ENCODE peak calls at places on chromosome 13, in seven cellular contexts. Z is lung microvascular endothelial cell, P is skeletal muscle cell, I is naive B cell, D is KG1, K is HuH-7, G is Peyer's patch. R is an unnamed sample.

GRCh38 chr13:76886292-76887061 is at the start of gene KCTD12:
- DNase-seq in Z (peak), P (peak), I (peak), D (peak), K (peak), G (peak), R (peak)

GRCh38 chr13:101523732-101524131 is 71.3 kb downstream of the ITGBL1 start:
- DNase-seq in Z (peak), P (peak), I (no peak), D (no peak), K (no peak), G (no peak), R (no peak)

GRCh38 chr13:23623394-23623793 is 53.2 kb downstream of the TNFRSF19 start:
- DNase-seq in Z (no peak), P (no peak), I (no peak), D (no peak), K (no peak), G (no peak), R (no peak)

GRCh38 chr13:28557725-28558124 is 62.8 kb upstream of the FLT1 start:
- DNase-seq in Z (no peak), P (no peak), I (no peak), D (no peak), K (no peak), G (no peak), R (no peak)

GRCh38 chr13:76029088-76029487 is 393.0 kb downstream of the LMO7 start:
- DNase-seq in Z (no peak), P (no peak), I (no peak), D (peak), K (no peak), G (no peak), R (no peak)

GRCh38 chr13:49690133-49690989 is 925 bp downstream of the EBPL start:
- DNase-seq in Z (peak), P (no peak), I (no peak), D (no peak), K (peak), G (no peak), R (no peak)

GRCh38 chr13:109381546-109382180 is 404.7 kb downstream of the IRS2 start:
- DNase-seq in Z (peak), P (peak), I (no peak), D (no peak), K (no peak), G (no peak), R (no peak)

GRCh38 chr13:110238795-110239194 is 68.2 kb downstream of the COL4A1 start:
- DNase-seq in Z (no peak), P (no peak), I (no peak), D (no peak), K (no peak), G (no peak), R (no peak)

GRCh38 chr13:46637213-46637612 is 84.2 kb downstream of the LRCH1 start:
- DNase-seq in Z (no peak), P (no peak), I (no peak), D (no peak), K (no peak), G (no peak), R (no peak)

GRCh38 chr13:41352935-41353801 is 42.1 kb downstream of the NAA16 start:
- DNase-seq in Z (peak), P (no peak), I (peak), D (peak), K (peak), G (peak), R (no peak)

GRCh38 chr13:48542581-48543341 is 9.9 kb upstream of the RCBTB2 start:
- DNase-seq in Z (peak), P (no peak), I (no peak), D (no peak), K (no peak), G (peak), R (no peak)

GRCh38 chr13:80055804-80056203 is 285.1 kb downstream of the SPRY2 start:
- DNase-seq in Z (no peak), P (no peak), I (no peak), D (no peak), K (no peak), G (no peak), R (no peak)

GRCh38 chr13:37648604-37649003 is 50.0 kb upstream of the POSTN start:
- DNase-seq in Z (no peak), P (peak), I (no peak), D (no peak), K (no peak), G (no peak), R (no peak)

GRCh38 chr13:32829676-32830091 is 186.5 kb upstream of the KL start:
- DNase-seq in Z (peak), P (no peak), I (no peak), D (no peak), K (no peak), G (no peak), R (no peak)

GRCh38 chr13:54091884-54092283 is 1063.3 kb downstream of the OLFM4 start:
- DNase-seq in Z (no peak), P (no peak), I (no peak), D (no peak), K (no peak), G (no peak), R (no peak)

GRCh38 chr13:97259787-97260641 is 37.9 kb downstream of the MBNL2 start:
- DNase-seq in Z (peak), P (no peak), I (no peak), D (no peak), K (peak), G (peak), R (no peak)

GRCh38 chr13:29474991-29475390 is 120.5 kb downstream of the SLC7A1 start:
- DNase-seq in Z (peak), P (peak), I (no peak), D (no peak), K (no peak), G (no peak), R (no peak)

GRCh38 chr13:19845758-19846157 is 17.7 kb downstream of the ZMYM5 start:
- DNase-seq in Z (peak), P (peak), I (no peak), D (no peak), K (no peak), G (no peak), R (no peak)

GRCh38 chr13:98301721-98302120 is 124.7 kb upstream of the RNF113B start:
- DNase-seq in Z (peak), P (no peak), I (no peak), D (no peak), K (no peak), G (no peak), R (no peak)

GRCh38 chr13:45200701-45201230 is at the start of gene KCTD4:
- DNase-seq in Z (peak), P (no peak), I (no peak), D (no peak), K (no peak), G (no peak), R (no peak)

GRCh38 chr13:60286707-60287106 is 110.3 kb upstream of the TDRD3 start:
- DNase-seq in Z (no peak), P (no peak), I (no peak), D (no peak), K (no peak), G (no peak), R (no peak)

GRCh38 chr13:110014719-110015118 is 228.3 kb upstream of the IRS2 start:
- DNase-seq in Z (no peak), P (no peak), I (no peak), D (no peak), K (no peak), G (no peak), R (no peak)

GRCh38 chr13:110334256-110334655 is 27.2 kb downstream of the COL4A2 start:
- DNase-seq in Z (no peak), P (no peak), I (no peak), D (no peak), K (no peak), G (peak), R (no peak)

GRCh38 chr13:39144941-39145533 is 106.8 kb downstream of the NHLRC3 start:
- DNase-seq in Z (peak), P (peak), I (no peak), D (no peak), K (peak), G (peak), R (no peak)

GRCh38 chr13:50891206-50891605 is 18.4 kb upstream of the RNASEH2B start:
- DNase-seq in Z (no peak), P (no peak), I (no peak), D (no peak), K (no peak), G (no peak), R (no peak)